ENCODE peak calls at places on chromosomes 11 and 22, in five cellular contexts. S, I, Z, N and V are unnamed samples.

GRCh38 chr11:122258446-122258994 is 142.5 kb upstream of the BLID start:
- DNase-seq in I (no peak), N (no peak), S (no peak), Z (no peak), V (no peak)

GRCh38 chr22:19730662-19731360 is 7.5 kb downstream of the GP1BB start:
- DNase-seq in Z (peak), S (peak), N (peak), I (peak), V (peak)

GRCh38 chr11:66559141-66559861 is 9.1 kb downstream of the CTSF start:
- DNase-seq in Z (no peak), I (no peak), S (no peak), N (no peak), V (no peak)

GRCh38 chr11:12123799-12124198 is 13.4 kb downstream of the MICAL2 start:
- DNase-seq in N (no peak), I (no peak), S (no peak), Z (no peak), V (no peak)

GRCh38 chr11:2295971-2296912 is 5.5 kb downstream of the C11orf21 start:
- DNase-seq in S (no peak), N (no peak), Z (no peak), I (no peak), V (no peak)

GRCh38 chr11:71448257-71449161 is at the start of gene DHCR7:
- DNase-seq in N (peak), I (peak), S (peak), Z (peak), V (peak)

GRCh38 chr11:34267440-34267839 is 90.4 kb downstream of the ABTB2 start:
- DNase-seq in I (no peak), S (no peak), N (no peak), Z (no peak), V (no peak)

GRCh38 chr11:108233277-108233945 is 10.5 kb downstream of the ATM start:
- DNase-seq in N (no peak), S (no peak), I (no peak), Z (no peak), V (no peak)

GRCh38 chr11:27088353-27088752 is 47.7 kb downstream of the BBOX1 start:
- DNase-seq in S (no peak), Z (no peak), N (no peak), I (no peak), V (no peak)

GRCh38 chr11:14443642-14444041 is 56.0 kb downstream of the COPB1 start:
- DNase-seq in N (no peak), Z (no peak), I (no peak), S (no peak), V (no peak)

GRCh38 chr11:75429902-75430691 is 2.9 kb downstream of the KLHL35 start:
- DNase-seq in Z (peak), N (peak), I (no peak), S (no peak), V (peak)

GRCh38 chr11:44611088-44611487 is 45.6 kb downstream of the CD82 start:
- DNase-seq in I (no peak), Z (no peak), N (no peak), S (no peak), V (peak)

GRCh38 chr22:28154856-28155255 is 235.8 kb upstream of the PITPNB start:
- DNase-seq in S (no peak), Z (no peak), N (no peak), I (no peak), V (no peak)

GRCh38 chr11:23729088-23729487 is 767.8 kb upstream of the LUZP2 start:
- DNase-seq in N (no peak), Z (no peak), S (no peak), I (no peak), V (no peak)

GRCh38 chr22:22038178-22038880 is 55.7 kb upstream of the TOP3B start:
- DNase-seq in S (no peak), Z (no peak), I (no peak), N (no peak), V (no peak)

GRCh38 chr11:3127706-3128355 is 37.3 kb downstream of the OSBPL5 start:
- DNase-seq in N (peak), S (no peak), Z (no peak), I (no peak), V (peak)

GRCh38 chr11:100788561-100788960 is 101.5 kb downstream of the ARHGAP42 start:
- DNase-seq in S (no peak), Z (no peak), I (no peak), N (no peak), V (no peak)

GRCh38 chr11:16511109-16511806 is 154.9 kb upstream of the SOX6 start:
- DNase-seq in N (no peak), Z (no peak), S (no peak), I (no peak), V (no peak)

GRCh38 chr22:37017356-37017755 is 1.9 kb downstream of the TST start:
- DNase-seq in S (no peak), Z (no peak), N (no peak), I (no peak), V (no peak)

GRCh38 chr22:31586137-31586920 is 75.7 kb downstream of the PISD start:
- DNase-seq in I (no peak), S (no peak), Z (no peak), N (no peak), V (peak)

GRCh38 chr11:113161671-113162589 is 152.5 kb upstream of the TTC12 start:
- DNase-seq in S (no peak), N (no peak), I (no peak), Z (no peak), V (no peak)

GRCh38 chr11:34647131-34647530 is 26.2 kb downstream of the EHF start:
- DNase-seq in N (no peak), I (no peak), Z (no peak), S (no peak), V (no peak)

GRCh38 chr11:13889566-13890214 is 72.8 kb upstream of the SPON1 start:
- DNase-seq in N (no peak), S (no peak), Z (no peak), I (no peak), V (no peak)

GRCh38 chr22:22764085-22764484 is 119.7 kb downstream of the GGTLC2 start:
- DNase-seq in I (no peak), S (no peak), Z (no peak), N (no peak), V (no peak)